ENCODE peak calls at places on chromosomes 12 and 14, in seven cellular contexts. One of them, this sample, is unnamed.

GRCh38 chr12:45726594-45727300 is 2.8 kb upstream of the ARID2 start:
- DNase-seq in A549: peak
- DNase-seq in tibial artery: peak
- DNase-seq in GM23338: peak
- DNase-seq in lung: peak
- DNase-seq in stomach: peak
- DNase-seq in psoas muscle: peak
- DNase-seq in this sample: no peak

GRCh38 chr14:50961606-50962259 is 17.4 kb upstream of the PYGL start:
- DNase-seq in lung: peak
- DNase-seq in psoas muscle: no peak
- DNase-seq in GM23338: no peak
- DNase-seq in tibial artery: no peak
- DNase-seq in stomach: no peak
- DNase-seq in A549: peak
- DNase-seq in this sample: no peak

GRCh38 chr12:69396041-69396440 is 36.5 kb downstream of the YEATS4 start:
- DNase-seq in stomach: no peak
- DNase-seq in tibial artery: no peak
- DNase-seq in psoas muscle: no peak
- DNase-seq in A549: no peak
- DNase-seq in GM23338: no peak
- DNase-seq in lung: no peak
- DNase-seq in this sample: no peak

GRCh38 chr12:95790025-95790911 is at the start of gene NTN4:
- DNase-seq in A549: peak
- DNase-seq in psoas muscle: peak
- DNase-seq in GM23338: peak
- DNase-seq in lung: peak
- DNase-seq in tibial artery: peak
- DNase-seq in stomach: peak
- DNase-seq in this sample: peak

GRCh38 chr12:118549506-118550109 is 173.3 kb downstream of the SUDS3 start:
- DNase-seq in stomach: no peak
- DNase-seq in GM23338: no peak
- DNase-seq in tibial artery: no peak
- DNase-seq in lung: no peak
- DNase-seq in A549: no peak
- DNase-seq in psoas muscle: no peak
- DNase-seq in this sample: no peak

GRCh38 chr12:110269622-110270124 is 11.4 kb upstream of the ATP2A2 start:
- DNase-seq in psoas muscle: no peak
- DNase-seq in GM23338: peak
- DNase-seq in stomach: no peak
- DNase-seq in lung: no peak
- DNase-seq in A549: peak
- DNase-seq in tibial artery: no peak
- DNase-seq in this sample: peak

GRCh38 chr12:115375188-115375991 is 691.4 kb upstream of the TBX3 start:
- DNase-seq in tibial artery: no peak
- DNase-seq in GM23338: no peak
- DNase-seq in stomach: no peak
- DNase-seq in A549: no peak
- DNase-seq in psoas muscle: no peak
- DNase-seq in lung: no peak
- DNase-seq in this sample: peak

GRCh38 chr14:32259368-32260013 is 56.4 kb upstream of the RNU6-8 start:
- DNase-seq in tibial artery: no peak
- DNase-seq in stomach: no peak
- DNase-seq in psoas muscle: no peak
- DNase-seq in A549: peak
- DNase-seq in lung: no peak
- DNase-seq in GM23338: peak
- DNase-seq in this sample: no peak

GRCh38 chr12:607541-608001 is 55.7 kb downstream of the NINJ2 start:
- DNase-seq in stomach: peak
- DNase-seq in tibial artery: peak
- DNase-seq in lung: peak
- DNase-seq in GM23338: peak
- DNase-seq in A549: no peak
- DNase-seq in psoas muscle: peak
- DNase-seq in this sample: no peak

GRCh38 chr12:107126688-107127481 is 33.5 kb upstream of the CRY1 start:
- DNase-seq in A549: no peak
- DNase-seq in stomach: no peak
- DNase-seq in GM23338: peak
- DNase-seq in lung: no peak
- DNase-seq in tibial artery: no peak
- DNase-seq in psoas muscle: no peak
- DNase-seq in this sample: no peak

GRCh38 chr12:100753837-100754236 is 40.7 kb upstream of the ANO4 start:
- DNase-seq in GM23338: no peak
- DNase-seq in lung: no peak
- DNase-seq in A549: no peak
- DNase-seq in tibial artery: no peak
- DNase-seq in stomach: no peak
- DNase-seq in psoas muscle: no peak
- DNase-seq in this sample: no peak

GRCh38 chr12:31872831-31873604 is 86.2 kb upstream of the RESF1 start:
- DNase-seq in lung: no peak
- DNase-seq in tibial artery: no peak
- DNase-seq in GM23338: no peak
- DNase-seq in stomach: no peak
- DNase-seq in A549: no peak
- DNase-seq in psoas muscle: no peak
- DNase-seq in this sample: no peak

GRCh38 chr12:112524676-112525425 is 106.1 kb downstream of the PTPN11 start:
- DNase-seq in lung: no peak
- DNase-seq in tibial artery: no peak
- DNase-seq in A549: peak
- DNase-seq in psoas muscle: no peak
- DNase-seq in GM23338: peak
- DNase-seq in stomach: no peak
- DNase-seq in this sample: peak

GRCh38 chr14:103448097-103448496 is 62.9 kb downstream of the MARK3 start:
- DNase-seq in GM23338: no peak
- DNase-seq in tibial artery: no peak
- DNase-seq in psoas muscle: no peak
- DNase-seq in stomach: no peak
- DNase-seq in A549: no peak
- DNase-seq in lung: no peak
- DNase-seq in this sample: no peak

GRCh38 chr14:104724407-104724980 is 465 bp downstream of the ADSS1 start:
- DNase-seq in A549: peak
- DNase-seq in tibial artery: peak
- DNase-seq in stomach: peak
- DNase-seq in lung: peak
- DNase-seq in psoas muscle: peak
- DNase-seq in GM23338: peak
- DNase-seq in this sample: no peak

GRCh38 chr12:93825926-93826599 is 148.9 kb downstream of the CRADD start:
- DNase-seq in tibial artery: no peak
- DNase-seq in GM23338: no peak
- DNase-seq in psoas muscle: no peak
- DNase-seq in A549: no peak
- DNase-seq in lung: no peak
- DNase-seq in stomach: no peak
- DNase-seq in this sample: no peak

GRCh38 chr12:563250-563781 is 99.9 kb downstream of the NINJ2 start:
- DNase-seq in psoas muscle: no peak
- DNase-seq in A549: no peak
- DNase-seq in GM23338: no peak
- DNase-seq in tibial artery: no peak
- DNase-seq in stomach: no peak
- DNase-seq in lung: no peak
- DNase-seq in this sample: no peak

GRCh38 chr12:95424271-95424994 is 49.5 kb upstream of the METAP2 start:
- DNase-seq in psoas muscle: no peak
- DNase-seq in lung: peak
- DNase-seq in tibial artery: no peak
- DNase-seq in stomach: peak
- DNase-seq in A549: no peak
- DNase-seq in GM23338: no peak
- DNase-seq in this sample: no peak

GRCh38 chr12:108584456-108585065 is 13.3 kb downstream of the TMEM119 start:
- DNase-seq in stomach: no peak
- DNase-seq in A549: no peak
- DNase-seq in psoas muscle: no peak
- DNase-seq in GM23338: no peak
- DNase-seq in lung: no peak
- DNase-seq in tibial artery: no peak
- DNase-seq in this sample: no peak

GRCh38 chr12:5808956-5809355 is 136.1 kb downstream of the ANO2 start:
- DNase-seq in psoas muscle: no peak
- DNase-seq in tibial artery: no peak
- DNase-seq in stomach: no peak
- DNase-seq in GM23338: no peak
- DNase-seq in A549: no peak
- DNase-seq in lung: no peak
- DNase-seq in this sample: no peak

GRCh38 chr12:128644664-128645296 is 179.0 kb downstream of the SLC15A4 start:
- DNase-seq in A549: peak
- DNase-seq in lung: peak
- DNase-seq in tibial artery: no peak
- DNase-seq in GM23338: peak
- DNase-seq in stomach: peak
- DNase-seq in psoas muscle: no peak
- DNase-seq in this sample: no peak

GRCh38 chr12:51953011-51953568 is 1.6 kb downstream of the ACVR1B start:
- DNase-seq in tibial artery: no peak
- DNase-seq in psoas muscle: no peak
- DNase-seq in A549: no peak
- DNase-seq in stomach: no peak
- DNase-seq in lung: no peak
- DNase-seq in GM23338: no peak
- DNase-seq in this sample: no peak
- H3K4me3 ChIP-seq in tibial artery: peak
- H3K4me3 ChIP-seq in psoas muscle: peak
- H3K4me3 ChIP-seq in A549: peak
- H3K4me3 ChIP-seq in stomach: peak
- H3K4me3 ChIP-seq in lung: peak
- H3K4me3 ChIP-seq in GM23338: peak
- H3K4me3 ChIP-seq in this sample: no peak

GRCh38 chr14:33802737-33803136 is 148.1 kb downstream of the EGLN3 start:
- DNase-seq in psoas muscle: no peak
- DNase-seq in GM23338: no peak
- DNase-seq in A549: no peak
- DNase-seq in tibial artery: no peak
- DNase-seq in lung: no peak
- DNase-seq in stomach: no peak
- DNase-seq in this sample: no peak
- H3K27ac ChIP-seq in psoas muscle: no peak
- H3K27ac ChIP-seq in GM23338: no peak
- H3K27ac ChIP-seq in A549: no peak
- H3K27ac ChIP-seq in tibial artery: no peak
- H3K27ac ChIP-seq in lung: no peak
- H3K27ac ChIP-seq in stomach: no peak
- H3K27ac ChIP-seq in this sample: no peak

GRCh38 chr14:74913986-74914573 is 9.0 kb downstream of the RPS6KL1 start:
- DNase-seq in stomach: peak
- DNase-seq in psoas muscle: peak
- DNase-seq in tibial artery: peak
- DNase-seq in GM23338: peak
- DNase-seq in lung: peak
- DNase-seq in A549: peak
- DNase-seq in this sample: peak

GRCh38 chr14:74912111-74912510 is 10.9 kb downstream of the RPS6KL1 start:
- DNase-seq in psoas muscle: no peak
- DNase-seq in stomach: no peak
- DNase-seq in lung: no peak
- DNase-seq in A549: no peak
- DNase-seq in tibial artery: peak
- DNase-seq in GM23338: no peak
- DNase-seq in this sample: no peak

GRCh38 chr14:74913393-74913792 is 9.7 kb downstream of the RPS6KL1 start:
- DNase-seq in stomach: no peak
- DNase-seq in GM23338: no peak
- DNase-seq in lung: no peak
- DNase-seq in tibial artery: no peak
- DNase-seq in psoas muscle: no peak
- DNase-seq in A549: no peak
- DNase-seq in this sample: no peak

GRCh38 chr14:74911704-74912103 is 11.4 kb downstream of the RPS6KL1 start:
- DNase-seq in GM23338: no peak
- DNase-seq in stomach: no peak
- DNase-seq in lung: no peak
- DNase-seq in A549: no peak
- DNase-seq in psoas muscle: no peak
- DNase-seq in tibial artery: peak
- DNase-seq in this sample: no peak

DNA sequence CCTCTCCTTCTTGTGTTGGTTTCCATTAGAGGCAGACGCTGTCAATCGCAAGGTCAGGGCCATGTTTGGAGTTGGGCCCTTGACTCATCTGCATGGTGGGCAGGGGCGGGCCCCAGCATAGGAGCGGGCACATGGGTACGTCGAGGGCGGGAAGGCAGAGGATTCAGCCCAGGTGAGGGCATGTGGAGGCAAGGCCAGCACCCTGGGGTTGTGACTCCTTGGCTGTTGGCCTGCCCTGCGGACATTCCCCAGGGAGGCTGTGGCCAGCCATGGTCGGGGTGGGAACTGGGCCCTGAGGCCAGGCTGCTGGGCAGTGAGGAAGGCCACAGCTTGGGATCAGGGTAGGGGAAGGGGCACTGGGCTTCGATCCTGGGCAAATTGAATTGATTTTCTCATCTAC is 10.3 kb downstream of the RPS6KL1 start:
- DNase-seq in tibial artery: peak
- DNase-seq in lung: no peak
- DNase-seq in A549: no peak
- DNase-seq in stomach: no peak
- DNase-seq in GM23338: no peak
- DNase-seq in psoas muscle: no peak
- DNase-seq in this sample: no peak
- H3K4me3 ChIP-seq in tibial artery: no peak
- H3K4me3 ChIP-seq in lung: no peak
- H3K4me3 ChIP-seq in A549: no peak
- H3K4me3 ChIP-seq in stomach: no peak
- H3K4me3 ChIP-seq in GM23338: no peak
- H3K4me3 ChIP-seq in psoas muscle: no peak
- H3K4me3 ChIP-seq in this sample: no peak

DNA sequence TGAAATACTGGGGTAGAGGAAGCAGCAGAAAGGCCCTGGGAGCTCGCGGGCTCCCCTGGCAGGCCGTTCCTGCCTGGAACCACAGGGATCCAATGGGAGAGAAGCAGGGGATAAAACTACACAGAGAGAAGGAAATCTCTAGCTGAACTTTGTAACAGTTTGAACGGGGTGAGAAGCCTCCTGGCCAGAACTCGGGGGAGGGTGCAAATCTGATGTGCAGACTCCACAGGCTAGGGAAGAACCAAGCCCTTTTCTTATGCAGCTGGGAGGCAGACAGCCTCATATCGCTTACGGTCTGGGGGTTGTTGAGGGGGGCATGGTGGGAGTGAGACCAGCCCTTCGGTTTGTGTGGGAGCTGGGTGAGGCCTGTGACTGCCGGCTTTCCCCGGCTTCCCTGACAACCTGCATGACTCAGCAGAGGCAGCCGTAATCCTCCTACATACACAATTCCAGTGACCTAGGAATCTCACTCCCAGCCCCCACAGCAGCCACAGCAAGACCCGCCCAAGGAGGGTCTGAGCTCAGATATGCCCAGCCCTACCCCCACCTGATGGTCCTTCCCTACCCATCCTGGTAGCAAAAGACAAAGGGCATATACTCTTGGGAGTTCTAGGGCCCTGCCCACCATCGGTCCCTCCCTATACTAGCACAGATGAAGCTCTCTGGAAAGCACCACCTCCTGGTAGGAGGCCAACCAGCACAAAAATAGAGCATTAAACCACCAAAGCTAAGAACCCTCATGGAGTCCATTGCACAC is 143.0 kb downstream of the TMTC1 start:
- DNase-seq in psoas muscle: no peak
- DNase-seq in stomach: no peak
- DNase-seq in tibial artery: peak
- DNase-seq in A549: no peak
- DNase-seq in lung: no peak
- DNase-seq in GM23338: peak
- DNase-seq in this sample: no peak
- H3K27ac ChIP-seq in psoas muscle: peak
- H3K27ac ChIP-seq in stomach: peak
- H3K27ac ChIP-seq in tibial artery: peak
- H3K27ac ChIP-seq in A549: peak
- H3K27ac ChIP-seq in lung: no peak
- H3K27ac ChIP-seq in GM23338: no peak
- H3K27ac ChIP-seq in this sample: no peak

This sample was measured in SJSA1.